ENCODE peak calls at places on chromosome 5, in seven cellular contexts. X is NB4, Z is lower leg skin, J is AG04450, N is gastrocnemius medialis, F is breast epithelium, O is kidney. W is an unnamed sample.

GRCh38 chr5:155587458-155587857 is 573.9 kb downstream of the KIF4B start:
- DNase-seq in X (peak; percentile 20), Z (no peak), J (no peak), N (no peak), F (no peak), O (peak; percentile 23), W (no peak)

GRCh38 chr5:135830384-135831275 is 3.8 kb upstream of the SLC25A48 start:
- DNase-seq in X (no peak), Z (peak; percentile 12), J (no peak), N (no peak), F (no peak), O (no peak), W (no peak)

GRCh38 chr5:77679791-77680190 is 41.3 kb upstream of the OTP start:
- DNase-seq in X (peak; percentile 66), Z (no peak), J (no peak), N (no peak), F (no peak), O (no peak), W (peak; percentile 66)

GRCh38 chr5:172559004-172559932 is 81.8 kb upstream of the NEURL1B start:
- DNase-seq in X (no peak), Z (peak; percentile 53), J (peak; percentile 49), N (peak; percentile 58), F (no peak), O (peak; percentile 88), W (peak; percentile 54)

GRCh38 chr5:143200781-143201398 is 202.6 kb downstream of the NR3C1 start:
- DNase-seq in X (peak; percentile 30), Z (peak; percentile 34), J (no peak), N (peak; percentile 82), F (no peak), O (no peak), W (peak; percentile 77)

GRCh38 chr5:76602094-76602726 is 21.0 kb downstream of the F2RL2 start:
- DNase-seq in X (no peak), Z (no peak), J (no peak), N (no peak), F (no peak), O (no peak), W (no peak)

GRCh38 chr5:147483197-147483790 is 26.6 kb downstream of the DPYSL3 start:
- DNase-seq in X (no peak), Z (no peak), J (no peak), N (no peak), F (no peak), O (no peak), W (no peak)

GRCh38 chr5:122404653-122405362 is 92.8 kb downstream of the SNCAIP start:
- DNase-seq in X (no peak), Z (no peak), J (no peak), N (no peak), F (no peak), O (no peak), W (no peak)

GRCh38 chr5:59678959-59679358 is 214.6 kb downstream of the PDE4D start:
- DNase-seq in X (no peak), Z (no peak), J (no peak), N (no peak), F (no peak), O (no peak), W (no peak)

GRCh38 chr5:132476853-132477729 is 13.5 kb downstream of the IRF1 start:
- DNase-seq in X (no peak), Z (no peak), J (no peak), N (no peak), F (no peak), O (peak; percentile 78), W (no peak)

GRCh38 chr5:106875591-106876297 is 795.0 kb downstream of the EFNA5 start:
- DNase-seq in X (peak; percentile 60), Z (no peak), J (no peak), N (no peak), F (no peak), O (no peak), W (no peak)

GRCh38 chr5:135225856-135226560 is 173.0 kb downstream of the MACROH2A1 start:
- DNase-seq in X (peak; percentile 75), Z (no peak), J (no peak), N (no peak), F (peak; percentile 30), O (peak; percentile 63), W (no peak)

GRCh38 chr5:99032234-99033013 is 103.6 kb upstream of the CHD1 start:
- DNase-seq in X (peak; percentile 76), Z (peak; percentile 58), J (peak; percentile 63), N (peak; percentile 36), F (no peak), O (no peak), W (peak; percentile 65)

GRCh38 chr5:72955143-72955767 is 586 bp upstream of the FCHO2 start:
- DNase-seq in X (peak; percentile 52), Z (peak; percentile 68), J (no peak), N (no peak), F (peak; percentile 71), O (peak; percentile 95), W (no peak)

GRCh38 chr5:53373420-53374188 is 106.8 kb upstream of the FST start:
- DNase-seq in X (no peak), Z (no peak), J (no peak), N (no peak), F (no peak), O (no peak), W (no peak)

GRCh38 chr5:159304961-159305595 is 25.2 kb downstream of the IL12B start:
- DNase-seq in X (no peak), Z (no peak), J (no peak), N (no peak), F (no peak), O (no peak), W (no peak)

GRCh38 chr5:172716796-172717313 is 54.1 kb downstream of the DUSP1 start:
- DNase-seq in X (peak; percentile 78), Z (peak; percentile 85), J (peak; percentile 59), N (peak; percentile 80), F (peak; percentile 83), O (peak; percentile 92), W (no peak)

GRCh38 chr5:169696621-169697517 is 59.8 kb downstream of the DOCK2 start:
- DNase-seq in X (no peak), Z (no peak), J (no peak), N (no peak), F (no peak), O (no peak), W (peak; percentile 49)

GRCh38 chr5:158811921-158812320 is 287.8 kb downstream of the EBF1 start:
- DNase-seq in X (no peak), Z (no peak), J (no peak), N (no peak), F (no peak), O (no peak), W (no peak)

GRCh38 chr5:35860686-35861085 is 4.0 kb downstream of the IL7R start:
- DNase-seq in X (no peak), Z (no peak), J (no peak), N (no peak), F (no peak), O (no peak), W (peak; percentile 89)
- H3K4me3 ChIP-seq in X (no peak overlapping the region), Z (no peak overlapping the region), J (no peak overlapping the region), N (no peak overlapping the region), F (no peak overlapping the region), O (no peak overlapping the region), W (no peak overlapping the region)

GRCh38 chr5:1701884-1702283 is 97.8 kb downstream of the MRPL36 start:
- DNase-seq in X (no peak), Z (no peak), J (no peak), N (no peak), F (no peak), O (no peak), W (no peak)

GRCh38 chr5:1703352-1704050 is 96.1 kb downstream of the MRPL36 start:
- DNase-seq in X (no peak), Z (no peak), J (no peak), N (no peak), F (no peak), O (peak; percentile 59), W (no peak)

GRCh38 chr5:1699394-1699793 is 100.2 kb downstream of the MRPL36 start:
- DNase-seq in X (no peak), Z (no peak), J (no peak), N (no peak), F (no peak), O (no peak), W (no peak)

GRCh38 chr5:1702318-1702717 is 97.3 kb downstream of the MRPL36 start:
- DNase-seq in X (no peak), Z (no peak), J (no peak), N (no peak), F (no peak), O (no peak), W (no peak)

GRCh38 chr5:1701194-1701593 is 98.4 kb downstream of the MRPL36 start:
- DNase-seq in X (no peak), Z (no peak), J (no peak), N (no peak), F (no peak), O (no peak), W (no peak)
- TF ChIP-seq CTCF in X (no peak), Z (no peak), J (no peak), N (no peak), F (no peak), O (no peak), W (no peak)

DNA sequence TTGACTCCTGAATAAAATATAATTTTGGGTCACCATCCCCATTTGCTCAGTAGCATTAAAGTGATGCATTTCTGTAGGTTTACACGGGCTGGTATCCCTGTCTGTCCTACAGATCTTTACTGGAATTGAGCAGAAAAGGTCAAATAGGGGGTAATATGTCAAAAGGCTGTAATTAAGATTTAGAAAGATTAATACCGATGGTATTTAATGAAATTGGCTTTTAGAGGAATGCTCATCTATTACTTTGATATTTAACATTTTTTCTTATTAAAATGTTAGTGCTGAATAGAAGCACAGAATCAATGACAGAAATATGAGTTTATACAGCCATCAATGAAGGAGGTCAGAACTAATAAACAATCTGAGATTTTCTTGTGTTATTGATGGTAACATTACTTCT is 1762.2 kb upstream of the WWC1 start:
- DNase-seq in X (no peak), Z (no peak), J (no peak), N (no peak), F (no peak), O (no peak), W (no peak)
- H3K4me3 ChIP-seq in X (no peak overlapping the region), Z (no peak overlapping the region), J (no peak overlapping the region), N (no peak overlapping the region), F (no peak overlapping the region), O (no peak overlapping the region), W (no peak overlapping the region)

GRCh38 chr5:93246093-93246855 is 334.7 kb downstream of the NR2F1-AS1 start:
- DNase-seq in X (no peak), Z (no peak), J (peak; percentile 49), N (no peak), F (no peak), O (no peak), W (no peak)
- TF ChIP-seq CTCF in X (no peak), Z (no peak), J (no peak), N (no peak), F (no peak), O (no peak), W (no peak)